ENCODE peak calls at places on chromosomes 11 and 22, in four cellular contexts. One of them, this sample, is unnamed.

GRCh38 chr22:31952459-31952858 is 8.1 kb downstream of the YWHAH start:
- DNase-seq in body of pancreas: peak
- DNase-seq in psoas muscle: no peak
- DNase-seq in CD8-positive, alpha-beta memory T cell: no peak
- DNase-seq in this sample: no peak

GRCh38 chr11:111157571-111157970 is 88.0 kb upstream of the POU2AF2 start:
- DNase-seq in body of pancreas: no peak
- DNase-seq in psoas muscle: no peak
- DNase-seq in CD8-positive, alpha-beta memory T cell: no peak
- DNase-seq in this sample: no peak

GRCh38 chr11:4683020-4683419 is 14.6 kb downstream of the OR51E2 start:
- DNase-seq in body of pancreas: no peak
- DNase-seq in psoas muscle: no peak
- DNase-seq in CD8-positive, alpha-beta memory T cell: no peak
- DNase-seq in this sample: no peak

GRCh38 chr11:44310456-44311272 is 725 bp upstream of the ALX4 start:
- DNase-seq in body of pancreas: no peak
- DNase-seq in psoas muscle: no peak
- DNase-seq in CD8-positive, alpha-beta memory T cell: no peak
- DNase-seq in this sample: no peak

GRCh38 chr11:85826096-85826855 is 15.3 kb upstream of the SYTL2 start:
- DNase-seq in body of pancreas: no peak
- DNase-seq in psoas muscle: peak
- DNase-seq in CD8-positive, alpha-beta memory T cell: no peak
- DNase-seq in this sample: no peak

GRCh38 chr11:68843052-68843561 is 1.4 kb upstream of the CPT1A start:
- DNase-seq in body of pancreas: peak
- DNase-seq in psoas muscle: no peak
- DNase-seq in CD8-positive, alpha-beta memory T cell: peak
- DNase-seq in this sample: no peak

GRCh38 chr22:31085493-31085824 is 4.3 kb downstream of the SMTN start:
- DNase-seq in body of pancreas: peak
- DNase-seq in psoas muscle: peak
- DNase-seq in CD8-positive, alpha-beta memory T cell: no peak
- DNase-seq in this sample: peak

GRCh38 chr22:45454260-45454659 is 40.8 kb downstream of the RIBC2 start:
- DNase-seq in body of pancreas: no peak
- DNase-seq in psoas muscle: no peak
- DNase-seq in CD8-positive, alpha-beta memory T cell: no peak
- DNase-seq in this sample: no peak

GRCh38 chr11:87097582-87097981 is 59.8 kb downstream of the TMEM135 start:
- DNase-seq in body of pancreas: peak
- DNase-seq in psoas muscle: no peak
- DNase-seq in CD8-positive, alpha-beta memory T cell: no peak
- DNase-seq in this sample: no peak

GRCh38 chr22:29225422-29226090 is 19.9 kb downstream of the EMID1 start:
- DNase-seq in body of pancreas: peak
- DNase-seq in psoas muscle: peak
- DNase-seq in CD8-positive, alpha-beta memory T cell: no peak
- DNase-seq in this sample: peak

GRCh38 chr11:8219257-8220021 is 44.2 kb downstream of the LMO1 start:
- DNase-seq in body of pancreas: peak
- DNase-seq in psoas muscle: no peak
- DNase-seq in CD8-positive, alpha-beta memory T cell: no peak
- DNase-seq in this sample: no peak

GRCh38 chr11:14065153-14065552 is 102.6 kb downstream of the SPON1 start:
- DNase-seq in body of pancreas: no peak
- DNase-seq in psoas muscle: no peak
- DNase-seq in CD8-positive, alpha-beta memory T cell: no peak
- DNase-seq in this sample: no peak

GRCh38 chr11:15889972-15890371 is 466.4 kb downstream of the SOX6 start:
- DNase-seq in body of pancreas: no peak
- DNase-seq in psoas muscle: no peak
- DNase-seq in CD8-positive, alpha-beta memory T cell: no peak
- DNase-seq in this sample: no peak

GRCh38 chr22:45271667-45272188 is 13.0 kb upstream of the UPK3A start:
- DNase-seq in body of pancreas: peak
- DNase-seq in psoas muscle: peak
- DNase-seq in CD8-positive, alpha-beta memory T cell: no peak
- DNase-seq in this sample: peak

GRCh38 chr11:92226331-92227232 is 2.0 kb downstream of the FAT3 start:
- DNase-seq in body of pancreas: no peak
- DNase-seq in psoas muscle: no peak
- DNase-seq in CD8-positive, alpha-beta memory T cell: no peak
- DNase-seq in this sample: no peak

GRCh38 chr11:65988791-65989592 is 13.0 kb downstream of the EIF1AD start:
- DNase-seq in body of pancreas: peak
- DNase-seq in psoas muscle: peak
- DNase-seq in CD8-positive, alpha-beta memory T cell: peak
- DNase-seq in this sample: peak

GRCh38 chr11:119179342-119179741 is 5.9 kb upstream of the NHERF4 start:
- DNase-seq in body of pancreas: no peak
- DNase-seq in psoas muscle: no peak
- DNase-seq in CD8-positive, alpha-beta memory T cell: no peak
- DNase-seq in this sample: no peak

GRCh38 chr11:93895106-93895862 is 44.9 kb upstream of the VSTM5 start:
- DNase-seq in body of pancreas: peak
- DNase-seq in psoas muscle: no peak
- DNase-seq in CD8-positive, alpha-beta memory T cell: no peak
- DNase-seq in this sample: no peak

GRCh38 chr22:21030621-21031544 is 1.5 kb downstream of the SLC7A4 start:
- DNase-seq in body of pancreas: no peak
- DNase-seq in psoas muscle: no peak
- DNase-seq in CD8-positive, alpha-beta memory T cell: no peak
- DNase-seq in this sample: no peak

GRCh38 chr22:49726022-49726681 is 101.5 kb downstream of the BRD1 start:
- DNase-seq in body of pancreas: no peak
- DNase-seq in psoas muscle: no peak
- DNase-seq in CD8-positive, alpha-beta memory T cell: no peak
- DNase-seq in this sample: no peak

GRCh38 chr11:119120639-119121007 is 757 bp upstream of the HINFP start:
- DNase-seq in body of pancreas: no peak
- DNase-seq in psoas muscle: no peak
- DNase-seq in CD8-positive, alpha-beta memory T cell: no peak
- DNase-seq in this sample: no peak

GRCh38 chr11:111360150-111361043 is 18.7 kb downstream of the POU2AF1 start:
- DNase-seq in body of pancreas: peak
- DNase-seq in psoas muscle: no peak
- DNase-seq in CD8-positive, alpha-beta memory T cell: no peak
- DNase-seq in this sample: no peak

GRCh38 chr22:20550057-20550817 is 42.8 kb downstream of the MED15 start:
- DNase-seq in body of pancreas: no peak
- DNase-seq in psoas muscle: no peak
- DNase-seq in CD8-positive, alpha-beta memory T cell: peak
- DNase-seq in this sample: peak

GRCh38 chr22:19878461-19879247 is 24.0 kb upstream of the GNB1L start:
- DNase-seq in body of pancreas: no peak
- DNase-seq in psoas muscle: peak
- DNase-seq in CD8-positive, alpha-beta memory T cell: no peak
- DNase-seq in this sample: peak

GRCh38 chr22:48574776-48575566 is 1252.7 kb downstream of the BRD1 start:
- DNase-seq in body of pancreas: peak
- DNase-seq in psoas muscle: peak
- DNase-seq in CD8-positive, alpha-beta memory T cell: no peak
- DNase-seq in this sample: no peak

GRCh38 chr22:50737728-50738648 is at the start of gene ACR:
- DNase-seq in body of pancreas: no peak
- DNase-seq in psoas muscle: no peak
- DNase-seq in CD8-positive, alpha-beta memory T cell: no peak
- DNase-seq in this sample: no peak

GRCh38 chr11:64802370-64803162 is 448 bp downstream of the MAP4K2 start:
- DNase-seq in body of pancreas: no peak
- DNase-seq in psoas muscle: no peak
- DNase-seq in CD8-positive, alpha-beta memory T cell: no peak
- DNase-seq in this sample: peak

GRCh38 chr11:109747839-109748238 is 325.8 kb downstream of the C11orf87 start:
- DNase-seq in body of pancreas: peak
- DNase-seq in psoas muscle: no peak
- DNase-seq in CD8-positive, alpha-beta memory T cell: no peak
- DNase-seq in this sample: no peak

GRCh38 chr11:31826530-31827438 is 15.7 kb upstream of the PAX6 start:
- DNase-seq in body of pancreas: no peak
- DNase-seq in psoas muscle: no peak
- DNase-seq in CD8-positive, alpha-beta memory T cell: no peak
- DNase-seq in this sample: no peak

GRCh38 chr22:19723990-19724827 is 870 bp downstream of the GP1BB start:
- DNase-seq in body of pancreas: peak
- DNase-seq in psoas muscle: no peak
- DNase-seq in CD8-positive, alpha-beta memory T cell: no peak
- DNase-seq in this sample: no peak

GRCh38 chr11:46275964-46276641 is 1.4 kb upstream of the CREB3L1 start:
- DNase-seq in body of pancreas: peak
- DNase-seq in psoas muscle: no peak
- DNase-seq in CD8-positive, alpha-beta memory T cell: no peak
- DNase-seq in this sample: no peak

GRCh38 chr22:31344369-31345330 is 1.5 kb downstream of the PATZ1 start:
- DNase-seq in body of pancreas: peak
- DNase-seq in psoas muscle: peak
- DNase-seq in CD8-positive, alpha-beta memory T cell: peak
- DNase-seq in this sample: peak

GRCh38 chr11:120565436-120566155 is 54.0 kb downstream of the GRIK4 start:
- DNase-seq in body of pancreas: no peak
- DNase-seq in psoas muscle: no peak
- DNase-seq in CD8-positive, alpha-beta memory T cell: no peak
- DNase-seq in this sample: peak

GRCh38 chr11:64366751-64367150 is 7.8 kb downstream of the RPS6KA4 start:
- DNase-seq in body of pancreas: no peak
- DNase-seq in psoas muscle: no peak
- DNase-seq in CD8-positive, alpha-beta memory T cell: no peak
- DNase-seq in this sample: no peak

GRCh38 chr11:112318193-112318592 is 57.5 kb upstream of the PLET1 start:
- DNase-seq in body of pancreas: no peak
- DNase-seq in psoas muscle: no peak
- DNase-seq in CD8-positive, alpha-beta memory T cell: no peak
- DNase-seq in this sample: no peak